ENCODE peak calls at places on chromosomes 7 and 10, in ten cellular contexts. H is chondrocyte; K is tibial nerve; R is CD8-positive, alpha-beta T cell; S is lower lobe of right lung; B is pancreas; A is HepG2; M is colonic mucosa; U is prostate gland; E is IMR-90. O is an unnamed sample.

GRCh38 chr7:92793656-92794205 is 42.6 kb downstream of the CDK6 start:
- DNase-seq in H (no peak), K (no peak), R (no peak), S (no peak), B (no peak), A (no peak), M (no peak), U (no peak), E (peak), O (no peak)

GRCh38 chr10:62233494-62234283 is 35.0 kb downstream of the RTKN2 start:
- DNase-seq in H (no peak), K (no peak), R (no peak), S (no peak), B (no peak), A (no peak), M (no peak), U (no peak), E (peak), O (no peak)

GRCh38 chr7:17598305-17598704 is 299.9 kb downstream of the AHR start:
- DNase-seq in H (no peak), K (no peak), R (no peak), S (no peak), B (no peak), A (no peak), M (no peak), U (no peak), E (no peak), O (no peak)

GRCh38 chr10:88270871-88271713 is 312.0 kb downstream of the RNLS start:
- DNase-seq in H (no peak), K (no peak), R (peak), S (no peak), B (no peak), A (no peak), M (no peak), U (no peak), E (peak), O (peak)

GRCh38 chr10:44874176-44874575 is 37.0 kb upstream of the TMEM72 start:
- DNase-seq in H (no peak), K (no peak), R (no peak), S (no peak), B (no peak), A (no peak), M (no peak), U (peak), E (no peak), O (no peak)

GRCh38 chr10:61935085-61935484 is 33.6 kb downstream of the ARID5B start:
- DNase-seq in H (no peak), K (no peak), R (no peak), S (no peak), B (no peak), A (no peak), M (no peak), U (no peak), E (no peak), O (no peak)

GRCh38 chr10:101578192-101578591 is 9.9 kb downstream of the POLL start:
- DNase-seq in H (no peak), K (no peak), R (no peak), S (no peak), B (no peak), A (no peak), M (no peak), U (no peak), E (no peak), O (no peak)

GRCh38 chr10:77592946-77593636 is 44.5 kb downstream of the KCNMA1 start:
- DNase-seq in H (no peak), K (no peak), R (no peak), S (no peak), B (no peak), A (no peak), M (no peak), U (no peak), E (peak), O (peak)

GRCh38 chr7:1748076-1748750 is 78.1 kb downstream of the ELFN1 start:
- DNase-seq in H (no peak), K (no peak), R (no peak), S (no peak), B (peak), A (no peak), M (no peak), U (no peak), E (no peak), O (no peak)

GRCh38 chr10:125155101-125155500 is 5.3 kb downstream of the CTBP2 start:
- DNase-seq in H (no peak), K (no peak), R (no peak), S (no peak), B (no peak), A (no peak), M (no peak), U (no peak), E (no peak), O (no peak)

GRCh38 chr7:106031271-106032029 is 68.4 kb downstream of the CDHR3 start:
- DNase-seq in H (no peak), K (no peak), R (no peak), S (no peak), B (no peak), A (no peak), M (no peak), U (no peak), E (no peak), O (no peak)

GRCh38 chr10:70886921-70887665 is 1.3 kb downstream of the PCBD1 start:
- DNase-seq in H (no peak), K (no peak), R (peak), S (no peak), B (no peak), A (no peak), M (no peak), U (no peak), E (no peak), O (no peak)

GRCh38 chr10:69057261-69057950 is 30.5 kb upstream of the SRGN start:
- DNase-seq in H (no peak), K (no peak), R (no peak), S (peak), B (no peak), A (peak), M (no peak), U (no peak), E (no peak), O (no peak)

GRCh38 chr7:2732959-2733584 is 45.1 kb downstream of the AMZ1 start:
- DNase-seq in H (peak), K (no peak), R (no peak), S (no peak), B (peak), A (no peak), M (peak), U (peak), E (peak), O (no peak)

GRCh38 chr7:36658603-36659516 is 65.4 kb downstream of the AOAH start:
- DNase-seq in H (no peak), K (peak), R (no peak), S (no peak), B (no peak), A (peak), M (no peak), U (no peak), E (peak), O (no peak)

GRCh38 chr10:80204193-80204714 is 1.1 kb downstream of the ANXA11 start:
- DNase-seq in H (no peak), K (no peak), R (no peak), S (peak), B (no peak), A (peak), M (peak), U (no peak), E (no peak), O (no peak)

GRCh38 chr7:159022238-159022993 is 122.3 kb downstream of the VIPR2 start:
- DNase-seq in H (peak), K (no peak), R (no peak), S (no peak), B (peak), A (no peak), M (no peak), U (no peak), E (no peak), O (no peak)

GRCh38 chr10:6110136-6110535 is 21.3 kb downstream of the RBM17 start:
- DNase-seq in H (no peak), K (no peak), R (no peak), S (no peak), B (no peak), A (no peak), M (no peak), U (no peak), E (no peak), O (no peak)

GRCh38 chr10:34960983-34961382 is 129.2 kb downstream of the CUL2 start:
- DNase-seq in H (no peak), K (no peak), R (no peak), S (no peak), B (no peak), A (no peak), M (no peak), U (no peak), E (peak), O (no peak)

GRCh38 chr7:6691103-6691502 is 15.6 kb downstream of the ZNF12 start:
- DNase-seq in H (no peak), K (no peak), R (no peak), S (no peak), B (no peak), A (no peak), M (no peak), U (no peak), E (no peak), O (no peak)

GRCh38 chr7:106415433-106415832 is 130.7 kb upstream of the NAMPT start:
- DNase-seq in H (no peak), K (no peak), R (no peak), S (no peak), B (no peak), A (no peak), M (no peak), U (no peak), E (peak), O (no peak)

GRCh38 chr10:117929321-117930067 is 117.2 kb downstream of the RAB11FIP2 start:
- DNase-seq in H (no peak), K (no peak), R (no peak), S (no peak), B (no peak), A (peak), M (no peak), U (no peak), E (no peak), O (no peak)

GRCh38 chr10:96263173-96263572 is 8.2 kb downstream of the BLNK start:
- DNase-seq in H (no peak), K (no peak), R (no peak), S (no peak), B (no peak), A (no peak), M (no peak), U (no peak), E (no peak), O (no peak)

GRCh38 chr10:23015021-23015707 is 80.2 kb upstream of the MSRB2 start:
- DNase-seq in H (no peak), K (no peak), R (no peak), S (no peak), B (no peak), A (no peak), M (no peak), U (no peak), E (no peak), O (no peak)

GRCh38 chr10:44962870-44963738 is 3.5 kb downstream of the RASSF4 start:
- DNase-seq in H (no peak), K (peak), R (no peak), S (no peak), B (no peak), A (peak), M (no peak), U (no peak), E (no peak), O (peak)

GRCh38 chr7:74479066-74479781 is 25.5 kb downstream of the GTF2IRD1 start:
- DNase-seq in H (no peak), K (no peak), R (no peak), S (peak), B (peak), A (no peak), M (peak), U (no peak), E (peak), O (peak)

GRCh38 chr10:33291053-33291592 is 43.3 kb downstream of the NRP1 start:
- DNase-seq in H (no peak), K (no peak), R (no peak), S (no peak), B (no peak), A (peak), M (no peak), U (no peak), E (peak), O (no peak)

GRCh38 chr10:76553231-76553630 is 1084.4 kb downstream of the KCNMA1 start:
- DNase-seq in H (no peak), K (no peak), R (no peak), S (no peak), B (no peak), A (no peak), M (no peak), U (no peak), E (no peak), O (no peak)

GRCh38 chr10:69057951-69058297 is 30.0 kb upstream of the SRGN start:
- DNase-seq in H (no peak), K (no peak), R (no peak), S (no peak), B (no peak), A (no peak), M (no peak), U (no peak), E (peak), O (no peak)

GRCh38 chr7:81420526-81420925 is 349.3 kb downstream of the HGF start:
- DNase-seq in H (no peak), K (no peak), R (no peak), S (no peak), B (no peak), A (no peak), M (no peak), U (no peak), E (no peak), O (no peak)

GRCh38 chr10:92470026-92470425 is 103.9 kb downstream of the IDE start:
- DNase-seq in H (no peak), K (no peak), R (no peak), S (no peak), B (no peak), A (no peak), M (no peak), U (no peak), E (no peak), O (no peak)

GRCh38 chr10:62735464-62736188 is 68.9 kb upstream of the ADO start:
- DNase-seq in H (no peak), K (no peak), R (no peak), S (no peak), B (no peak), A (no peak), M (no peak), U (no peak), E (peak), O (no peak)

GRCh38 chr7:134120405-134120804 is 6.7 kb upstream of the LRGUK start:
- DNase-seq in H (no peak), K (no peak), R (no peak), S (no peak), B (no peak), A (no peak), M (no peak), U (no peak), E (peak), O (no peak)

GRCh38 chr7:158782638-158783490 is 46.4 kb downstream of the ESYT2 start:
- DNase-seq in H (no peak), K (peak), R (no peak), S (peak), B (no peak), A (peak), M (no peak), U (no peak), E (peak), O (no peak)

GRCh38 chr10:70575874-70576802 is 26.4 kb downstream of the PRF1 start:
- DNase-seq in H (peak), K (peak), R (no peak), S (peak), B (peak), A (peak), M (peak), U (peak), E (no peak), O (peak)

GRCh38 chr7:47827321-47827720 is 120.9 kb downstream of the PKD1L1 start:
- DNase-seq in H (no peak), K (no peak), R (no peak), S (no peak), B (no peak), A (no peak), M (no peak), U (no peak), E (no peak), O (no peak)

GRCh38 chr10:13051126-13051694 is 48.8 kb upstream of the OPTN start:
- DNase-seq in H (no peak), K (no peak), R (no peak), S (no peak), B (no peak), A (no peak), M (no peak), U (no peak), E (no peak), O (no peak)

GRCh38 chr10:58637372-58637771 is 124.7 kb downstream of the BICC1 start:
- DNase-seq in H (no peak), K (no peak), R (no peak), S (no peak), B (no peak), A (peak), M (peak), U (no peak), E (no peak), O (no peak)

GRCh38 chr10:58632211-58632610 is 119.5 kb downstream of the BICC1 start:
- DNase-seq in H (no peak), K (no peak), R (no peak), S (no peak), B (no peak), A (no peak), M (no peak), U (no peak), E (no peak), O (no peak)

GRCh38 chr10:58627392-58627791 is 114.7 kb downstream of the BICC1 start:
- DNase-seq in H (no peak), K (no peak), R (no peak), S (no peak), B (no peak), A (no peak), M (no peak), U (no peak), E (no peak), O (no peak)

GRCh38 chr10:58631715-58632114 is 119.0 kb downstream of the BICC1 start:
- DNase-seq in H (no peak), K (no peak), R (no peak), S (no peak), B (no peak), A (no peak), M (no peak), U (no peak), E (no peak), O (no peak)
- TF ChIP-seq CTCF in H (peak), K (no peak), R (no peak), S (no peak), B (no peak), A (no peak), M (no peak), U (no peak), E (peak), O (no peak)

GRCh38 chr7:102193806-102194205 is 92.9 kb upstream of the SH2B2 start:
- DNase-seq in H (no peak), K (no peak), R (no peak), S (no peak), B (no peak), A (no peak), M (no peak), U (no peak), E (peak), O (no peak)

GRCh38 chr7:102192790-102193189 is 93.9 kb upstream of the SH2B2 start:
- DNase-seq in H (no peak), K (no peak), R (no peak), S (no peak), B (no peak), A (no peak), M (no peak), U (no peak), E (no peak), O (no peak)

GRCh38 chr7:102189756-102190155 is 96.9 kb upstream of the SH2B2 start:
- DNase-seq in H (no peak), K (no peak), R (no peak), S (no peak), B (no peak), A (no peak), M (no peak), U (no peak), E (no peak), O (no peak)

GRCh38 chr7:102191556-102192203 is 95.0 kb upstream of the SH2B2 start:
- DNase-seq in H (no peak), K (no peak), R (no peak), S (no peak), B (no peak), A (no peak), M (no peak), U (no peak), E (no peak), O (no peak)

GRCh38 chr7:102190777-102191176 is 95.9 kb upstream of the SH2B2 start:
- DNase-seq in H (no peak), K (no peak), R (no peak), S (no peak), B (no peak), A (no peak), M (no peak), U (no peak), E (no peak), O (no peak)
- TF ChIP-seq CTCF in H (no peak), K (no peak), R (no peak), S (no peak), B (no peak), A (no peak), M (no peak), U (no peak), E (no peak), O (no peak)

GRCh38 chr10:130751851-130752250 is 559.7 kb downstream of the TCERG1L start:
- DNase-seq in H (peak), K (no peak), R (no peak), S (no peak), B (no peak), A (no peak), M (no peak), U (no peak), E (no peak), O (no peak)
- TF ChIP-seq CTCF in H (no peak), K (no peak), R (no peak), S (no peak), B (no peak), A (no peak), M (no peak), U (no peak), E (no peak), O (no peak)

DNA sequence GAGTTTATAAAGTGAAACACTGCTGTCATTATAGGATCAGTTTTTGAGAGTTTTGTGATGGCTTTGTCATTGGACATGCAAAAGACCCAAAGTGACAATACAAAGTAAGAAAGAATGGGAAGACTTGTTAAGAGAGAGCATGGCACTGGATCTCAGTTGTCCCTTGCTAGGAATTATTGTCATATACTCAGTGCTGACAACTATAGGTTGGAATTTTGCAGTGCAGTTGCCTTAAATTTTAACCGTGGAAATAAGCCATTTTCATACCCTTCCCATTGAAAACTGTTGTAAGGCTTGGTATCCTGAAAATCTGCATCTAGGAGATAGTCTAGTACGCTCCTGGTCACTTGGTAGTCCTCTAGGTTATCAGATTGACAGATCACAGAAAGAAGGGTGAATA is 1156.7 kb downstream of the GATA3 start:
- DNase-seq in H (no peak), K (no peak), R (no peak), S (no peak), B (no peak), A (no peak), M (no peak), U (no peak), E (peak), O (no peak)
- TF ChIP-seq CTCF in H (peak), K (no peak), R (no peak), S (no peak), B (no peak), A (no peak), M (no peak), U (no peak), E (peak), O (no peak)

DNA sequence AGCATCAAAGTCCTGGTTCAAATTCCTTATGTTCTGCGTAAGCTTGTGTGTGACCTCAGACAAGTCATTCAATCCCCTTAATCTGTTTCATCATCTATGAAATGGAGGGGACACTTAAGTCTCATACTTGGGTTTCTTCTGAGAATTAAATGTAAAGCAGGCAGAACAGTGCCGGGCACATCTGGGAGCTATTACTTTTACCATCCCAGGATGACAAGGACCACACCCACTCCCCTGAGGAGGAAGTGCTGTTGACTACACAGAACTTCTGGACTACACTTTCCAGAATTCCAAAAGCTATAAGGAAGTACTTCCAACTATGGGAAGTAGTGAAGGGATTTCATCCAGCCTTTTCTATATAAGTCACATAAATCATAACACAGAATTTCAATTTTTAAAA is 294.9 kb downstream of the IPMK start:
- DNase-seq in H (no peak), K (no peak), R (no peak), S (no peak), B (no peak), A (no peak), M (peak), U (no peak), E (no peak), O (no peak)
- TF ChIP-seq CTCF in H (no peak), K (no peak), R (no peak), S (no peak), B (no peak), A (no peak), M (no peak), U (no peak), E (no peak), O (no peak)

GRCh38 chr10:122264931-122265330 is 6.2 kb upstream of the BTBD16 start:
- DNase-seq in H (no peak), K (no peak), R (no peak), S (no peak), B (no peak), A (no peak), M (no peak), U (no peak), E (no peak), O (no peak)

GRCh38 chr10:122267849-122268737 is 3.0 kb upstream of the BTBD16 start:
- DNase-seq in H (no peak), K (no peak), R (peak), S (peak), B (peak), A (peak), M (peak), U (no peak), E (peak), O (peak)

GRCh38 chr10:122264442-122264841 is 6.7 kb upstream of the BTBD16 start:
- DNase-seq in H (no peak), K (no peak), R (no peak), S (no peak), B (no peak), A (peak), M (no peak), U (no peak), E (peak), O (no peak)

GRCh38 chr10:122263971-122264370 is 7.1 kb upstream of the BTBD16 start:
- DNase-seq in H (no peak), K (no peak), R (no peak), S (no peak), B (no peak), A (peak), M (no peak), U (no peak), E (peak), O (no peak)

GRCh38 chr10:122265896-122266295 is 5.2 kb upstream of the BTBD16 start:
- DNase-seq in H (no peak), K (no peak), R (no peak), S (no peak), B (no peak), A (no peak), M (no peak), U (no peak), E (no peak), O (no peak)
- TF ChIP-seq CTCF in H (no peak), K (no peak), R (no peak), S (no peak), B (no peak), A (no peak), M (no peak), U (no peak), E (no peak), O (no peak)

O was measured in Peyer's patch.